ENCODE peak calls at places on chromosomes 11 and 22, in nine cellular contexts. A is neural progenitor cell, M is OCI-LY7, J is stomach, O is esophagus squamous epithelium, H is cardiac muscle cell, F is suprapubic skin, G is lung, Q is pancreas. P is an unnamed sample. For H3K4me1, the result is how much of the 10 kb centered on the place peaks cover.

GRCh38 chr11:26326793-26327400 is 5.0 kb upstream of the ANO3 start:
- DNase-seq in A (no peak), M (no peak), J (no peak), O (no peak), H (no peak), F (no peak), G (no peak), Q (no peak), P (no peak)

GRCh38 chr22:25564979-25565677 is 653 bp downstream of the GRK3 start:
- DNase-seq in A (peak), M (peak), J (no peak), O (no peak), H (peak), F (peak), G (no peak), Q (peak), P (peak)

GRCh38 chr11:16938061-16938460 is 76.2 kb downstream of the PLEKHA7 start:
- DNase-seq in A (no peak), M (no peak), J (no peak), O (no peak), H (no peak), F (no peak), G (no peak), Q (no peak), P (no peak)

GRCh38 chr22:31623634-31624312 is 38.2 kb downstream of the PISD start:
- DNase-seq in A (no peak), M (no peak), J (no peak), O (no peak), H (no peak), F (no peak), G (no peak), Q (peak), P (no peak)

GRCh38 chr11:58028687-58029411 is 1.9 kb upstream of the OR6Q1 start:
- DNase-seq in A (no peak), M (no peak), J (no peak), O (no peak), H (no peak), F (no peak), G (no peak), Q (no peak), P (peak)

GRCh38 chr11:72930011-72930410 is 115.8 kb downstream of the ATG16L2 start:
- DNase-seq in A (peak), M (no peak), J (no peak), O (no peak), H (peak), F (no peak), G (no peak), Q (no peak), P (no peak)

GRCh38 chr11:39975091-39975490 is 1484.4 kb downstream of the LRRC4C start:
- DNase-seq in A (no peak), M (no peak), J (no peak), O (no peak), H (no peak), F (no peak), G (no peak), Q (no peak), P (no peak)

GRCh38 chr11:67648140-67648795 is 2.3 kb downstream of the ACY3 start:
- DNase-seq in A (peak), M (peak), J (peak), O (no peak), H (no peak), F (no peak), G (no peak), Q (peak), P (peak)

GRCh38 chr11:83092488-83093384 is 21.0 kb upstream of the RAB30 start:
- DNase-seq in A (no peak), M (no peak), J (peak), O (no peak), H (no peak), F (no peak), G (no peak), Q (no peak), P (no peak)

GRCh38 chr11:45227836-45228235 is 58.3 kb downstream of the SYT13 start:
- DNase-seq in A (no peak), M (no peak), J (no peak), O (no peak), H (no peak), F (peak), G (no peak), Q (no peak), P (no peak)
- TF ChIP-seq CTCF in A (no peak), M (no peak), J (no peak), O (no peak), H (no peak), F (no peak), G (no peak), Q (no peak), P (no peak)

GRCh38 chr22:44839061-44839460 is 86.7 kb downstream of the ARHGAP8 start:
- DNase-seq in A (no peak), M (no peak), J (no peak), O (no peak), H (no peak), F (no peak), G (no peak), Q (peak), P (no peak)

GRCh38 chr22:44838316-44839016 is 86.1 kb downstream of the ARHGAP8 start:
- DNase-seq in A (no peak), M (no peak), J (no peak), O (no peak), H (no peak), F (no peak), G (no peak), Q (peak), P (no peak)

GRCh38 chr22:44840611-44841322 is 88.4 kb downstream of the ARHGAP8 start:
- DNase-seq in A (no peak), M (no peak), J (no peak), O (no peak), H (no peak), F (no peak), G (no peak), Q (peak), P (no peak)

GRCh38 chr22:44839721-44840120 is 87.3 kb downstream of the ARHGAP8 start:
- DNase-seq in A (no peak), M (no peak), J (no peak), O (no peak), H (no peak), F (no peak), G (no peak), Q (peak), P (no peak)

DNA sequence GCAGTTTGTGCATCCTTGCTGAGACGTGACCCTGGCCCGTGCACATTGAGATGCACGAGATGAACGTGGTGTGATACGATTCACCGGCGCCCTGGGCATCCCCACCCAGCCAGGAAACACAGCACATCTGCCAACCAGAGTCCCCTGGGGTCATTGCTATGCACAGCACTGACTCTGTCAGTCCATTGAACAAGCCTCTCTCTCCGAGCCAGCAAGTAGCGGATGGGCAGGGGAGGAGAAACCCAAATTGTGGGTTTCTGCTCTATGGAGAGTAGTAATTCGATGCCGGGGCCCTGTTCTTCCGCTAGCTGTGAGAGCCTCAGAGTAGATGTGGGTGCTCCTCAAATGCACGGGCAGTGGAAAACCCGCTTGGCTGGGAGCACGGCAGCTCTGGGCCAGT is 85.1 kb downstream of the ARHGAP8 start:
- DNase-seq in A (no peak), M (no peak), J (no peak), O (no peak), H (no peak), F (no peak), G (no peak), Q (peak), P (no peak)
- H3K4me1 ChIP-seq in A (under half), M (under half), J (under half), O (under half), H (under half), F (under half), G (under half), Q (under half), P (under half)

GRCh38 chr22:19759459-19759993 is 1.1 kb upstream of the TBX1 start:
- DNase-seq in A (peak), M (no peak), J (no peak), O (no peak), H (no peak), F (no peak), G (no peak), Q (no peak), P (no peak)
- H3K4me3 ChIP-seq in A (no peak), M (no peak), J (no peak), O (peak), H (no peak), F (peak), G (no peak), Q (no peak), P (no peak)

DNA sequence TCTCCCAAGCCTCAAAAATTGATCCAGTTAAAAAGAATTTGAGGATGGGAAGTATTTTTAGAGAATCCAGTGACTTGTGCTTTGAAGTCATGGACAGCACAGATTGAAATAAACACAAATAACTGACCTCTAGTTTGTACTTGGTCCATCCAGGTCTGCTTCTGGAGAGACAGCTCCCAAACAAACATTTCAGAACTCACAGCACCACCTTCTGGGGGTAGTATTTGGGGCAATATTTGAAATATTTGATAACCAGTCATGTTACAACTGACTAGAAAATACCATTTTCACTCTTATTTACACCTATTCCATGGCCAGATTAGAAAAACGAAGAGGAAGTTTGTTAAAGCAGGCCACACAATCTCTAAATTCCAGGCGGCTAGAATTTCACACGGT is 56.2 kb downstream of the CTSC start:
- DNase-seq in A (peak), M (no peak), J (no peak), O (no peak), H (peak), F (no peak), G (no peak), Q (no peak), P (no peak)
- TF ChIP-seq CTCF in A (peak), M (peak), J (no peak), O (no peak), H (peak), F (no peak), G (no peak), Q (no peak), P (no peak)

DNA sequence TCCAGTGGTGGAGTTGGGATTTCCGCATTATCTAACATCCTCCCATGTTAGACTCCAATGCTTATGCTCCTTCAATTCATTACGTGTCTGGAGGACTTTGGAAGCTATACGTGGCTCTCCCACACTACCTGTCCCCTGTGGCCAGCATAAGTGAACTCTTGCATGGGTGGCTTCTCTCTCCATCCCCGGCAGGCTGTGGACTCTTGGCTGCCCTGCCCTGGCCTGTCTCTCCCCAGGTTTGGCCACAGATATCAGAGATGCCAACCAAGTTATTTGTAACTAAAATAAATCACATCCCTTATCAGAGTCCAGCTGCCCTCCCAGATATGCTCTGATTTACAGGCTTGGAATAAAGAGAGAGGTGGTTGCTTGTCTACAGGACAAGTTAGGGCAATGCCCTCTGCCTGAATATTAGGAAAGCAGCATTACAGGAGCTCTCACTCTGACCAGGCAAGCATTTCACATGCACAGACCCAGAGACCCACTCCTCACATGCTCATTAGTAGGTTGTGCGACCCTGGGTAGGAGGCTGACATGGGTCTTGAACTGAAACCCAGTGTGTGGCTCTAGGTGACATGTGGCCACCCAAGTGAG is 4.6 kb downstream of the CD44 start:
- DNase-seq in A (no peak), M (no peak), J (no peak), O (no peak), H (no peak), F (no peak), G (no peak), Q (no peak), P (no peak)
- H3K4me1 ChIP-seq in A (under half), M (under half), J (half or more), O (half or more), H (under half), F (half or more), G (under half), Q (under half), P (under half)

GRCh38 chr22:45497268-45497667 is 5.4 kb upstream of the FBLN1 start:
- DNase-seq in A (no peak), M (no peak), J (no peak), O (no peak), H (no peak), F (no peak), G (no peak), Q (no peak), P (no peak)
- H3K4me3 ChIP-seq in A (no peak), M (no peak), J (no peak), O (no peak), H (no peak), F (no peak), G (no peak), Q (no peak), P (no peak)

DNA sequence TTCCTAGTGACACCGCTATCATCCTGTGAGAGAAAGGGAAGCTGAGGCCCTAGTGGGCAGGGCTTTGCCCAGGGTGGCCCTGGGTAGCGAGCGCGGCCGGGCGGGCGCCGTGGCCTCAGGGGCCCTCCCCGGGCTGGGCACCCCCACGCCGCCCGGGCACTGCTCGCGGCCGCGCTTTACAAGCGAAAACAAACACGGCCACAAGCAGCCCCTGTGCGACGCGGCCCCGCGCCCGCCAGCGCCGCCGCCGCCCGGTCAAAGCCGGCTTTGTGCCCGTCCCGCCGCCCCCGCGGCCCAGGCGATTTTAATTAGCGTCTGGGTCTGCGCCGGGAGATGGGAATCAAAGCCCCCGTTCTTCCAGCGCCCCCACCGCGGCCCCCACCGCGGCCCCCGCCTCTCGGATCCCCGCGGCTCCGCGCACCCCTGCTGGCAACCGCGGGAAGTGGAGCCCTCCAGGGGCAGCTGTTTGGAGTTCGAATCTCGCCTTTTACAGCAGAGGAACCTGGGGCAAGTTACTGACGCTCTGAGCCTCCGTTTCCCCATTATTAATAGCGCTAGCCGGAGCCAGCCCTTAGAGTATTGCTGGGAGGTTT is 47.9 kb downstream of the CHRDL2 start:
- DNase-seq in A (peak), M (no peak), J (peak), O (no peak), H (peak), F (peak), G (no peak), Q (no peak), P (no peak)
- TF ChIP-seq CTCF in A (peak), M (no peak), J (no peak), O (no peak), H (peak), F (peak), G (no peak), Q (peak), P (no peak)

DNA sequence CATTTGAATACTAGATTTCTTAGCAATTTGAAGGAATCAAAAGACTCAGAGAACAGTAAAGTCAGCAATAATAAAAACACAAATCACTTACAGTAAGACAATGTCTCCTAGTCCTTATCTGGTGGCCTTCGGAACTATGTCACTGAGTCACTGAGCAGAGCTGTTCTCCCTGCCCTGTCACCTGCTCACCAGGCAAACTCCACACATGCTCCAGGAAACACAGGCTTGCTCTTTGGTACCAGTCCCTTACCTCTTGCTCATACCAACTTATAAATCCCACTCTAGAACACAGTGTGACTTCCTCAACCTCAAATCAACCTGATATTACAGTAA is 81.1 kb upstream of the CHRM4 start:
- DNase-seq in A (no peak), M (no peak), J (peak), O (no peak), H (no peak), F (no peak), G (no peak), Q (no peak), P (no peak)
- H3K4me1 ChIP-seq in A (under half), M (under half), J (under half), O (under half), H (under half), F (under half), G (under half), Q (under half), P (under half)

P was measured in mucosa of descending colon.